ENCODE peak calls at places on chromosomes 2 and 18, in six cellular contexts. One of them, this sample, is unnamed. For H3K4me1, the result is how much of the 10 kb centered on the place peaks cover.

GRCh38 chr18:79851489-79851888 is 53.8 kb downstream of the KCNG2 start:
- DNase-seq in A549: no peak
- DNase-seq in heart left ventricle: no peak
- DNase-seq in left ventricle myocardium inferior: no peak
- DNase-seq in right cardiac atrium: no peak
- DNase-seq in PC-9: no peak
- DNase-seq in this sample: no peak

GRCh38 chr2:160207804-160208661 is 8.0 kb upstream of the ITGB6 start:
- DNase-seq in heart left ventricle: peak
- DNase-seq in right cardiac atrium: peak
- DNase-seq in A549: peak
- DNase-seq in PC-9: peak
- DNase-seq in left ventricle myocardium inferior: peak
- DNase-seq in this sample: no peak

GRCh38 chr2:63681896-63682295 is 93.1 kb downstream of the MDH1 start:
- DNase-seq in left ventricle myocardium inferior: no peak
- DNase-seq in right cardiac atrium: no peak
- DNase-seq in PC-9: no peak
- DNase-seq in heart left ventricle: no peak
- DNase-seq in A549: no peak
- DNase-seq in this sample: no peak

GRCh38 chr2:215604631-215605030 is 168.8 kb upstream of the FN1 start:
- DNase-seq in A549: no peak
- DNase-seq in PC-9: no peak
- DNase-seq in heart left ventricle: no peak
- DNase-seq in left ventricle myocardium inferior: no peak
- DNase-seq in right cardiac atrium: no peak
- DNase-seq in this sample: no peak

GRCh38 chr2:113211226-113212105 is 37.7 kb downstream of the PSD4 start:
- DNase-seq in left ventricle myocardium inferior: no peak
- DNase-seq in right cardiac atrium: peak
- DNase-seq in PC-9: peak
- DNase-seq in A549: peak
- DNase-seq in heart left ventricle: peak
- DNase-seq in this sample: peak

GRCh38 chr2:85601771-85602475 is 575 bp downstream of the TMEM150A start:
- DNase-seq in A549: no peak
- DNase-seq in heart left ventricle: peak
- DNase-seq in PC-9: no peak
- DNase-seq in left ventricle myocardium inferior: peak
- DNase-seq in right cardiac atrium: peak
- DNase-seq in this sample: no peak

GRCh38 chr18:25464211-25464610 is 112.2 kb upstream of the ZNF521 start:
- DNase-seq in A549: no peak
- DNase-seq in heart left ventricle: no peak
- DNase-seq in right cardiac atrium: no peak
- DNase-seq in left ventricle myocardium inferior: no peak
- DNase-seq in PC-9: no peak
- DNase-seq in this sample: no peak

GRCh38 chr2:238143239-238143951 is 4.9 kb downstream of the KLHL30 start:
- DNase-seq in A549: peak
- DNase-seq in PC-9: peak
- DNase-seq in right cardiac atrium: peak
- DNase-seq in heart left ventricle: peak
- DNase-seq in left ventricle myocardium inferior: peak
- DNase-seq in this sample: no peak

GRCh38 chr2:63846487-63846886 is 4.8 kb downstream of the UGP2 start:
- DNase-seq in right cardiac atrium: no peak
- DNase-seq in A549: no peak
- DNase-seq in left ventricle myocardium inferior: no peak
- DNase-seq in heart left ventricle: no peak
- DNase-seq in PC-9: no peak
- DNase-seq in this sample: no peak

GRCh38 chr2:98702127-98702802 is 28.7 kb downstream of the MGAT4A start:
- DNase-seq in right cardiac atrium: no peak
- DNase-seq in heart left ventricle: peak
- DNase-seq in left ventricle myocardium inferior: peak
- DNase-seq in A549: no peak
- DNase-seq in PC-9: no peak
- DNase-seq in this sample: peak

GRCh38 chr18:30142248-30142647 is 900.3 kb downstream of the DSC3 start:
- DNase-seq in heart left ventricle: no peak
- DNase-seq in A549: no peak
- DNase-seq in right cardiac atrium: no peak
- DNase-seq in left ventricle myocardium inferior: no peak
- DNase-seq in PC-9: no peak
- DNase-seq in this sample: no peak

GRCh38 chr2:136323212-136323611 is 205.3 kb upstream of the CXCR4 start:
- DNase-seq in heart left ventricle: no peak
- DNase-seq in PC-9: no peak
- DNase-seq in right cardiac atrium: no peak
- DNase-seq in left ventricle myocardium inferior: no peak
- DNase-seq in A549: no peak
- DNase-seq in this sample: no peak

GRCh38 chr18:23609390-23610008 is 23.2 kb upstream of the NPC1 start:
- DNase-seq in heart left ventricle: no peak
- DNase-seq in A549: no peak
- DNase-seq in PC-9: peak
- DNase-seq in left ventricle myocardium inferior: no peak
- DNase-seq in right cardiac atrium: no peak
- DNase-seq in this sample: no peak

GRCh38 chr2:172288603-172289002 is 138.8 kb upstream of the ITGA6 start:
- DNase-seq in PC-9: peak
- DNase-seq in heart left ventricle: no peak
- DNase-seq in right cardiac atrium: no peak
- DNase-seq in A549: no peak
- DNase-seq in left ventricle myocardium inferior: no peak
- DNase-seq in this sample: no peak

GRCh38 chr2:172179045-172179742 is 76.5 kb upstream of the DLX2 start:
- DNase-seq in left ventricle myocardium inferior: no peak
- DNase-seq in PC-9: peak
- DNase-seq in heart left ventricle: no peak
- DNase-seq in A549: no peak
- DNase-seq in right cardiac atrium: no peak
- DNase-seq in this sample: no peak

GRCh38 chr2:55718165-55719008 is 24.7 kb upstream of the PNPT1 start:
- DNase-seq in left ventricle myocardium inferior: no peak
- DNase-seq in right cardiac atrium: no peak
- DNase-seq in heart left ventricle: peak
- DNase-seq in A549: peak
- DNase-seq in PC-9: peak
- DNase-seq in this sample: peak

GRCh38 chr18:59024829-59025228 is 114.9 kb upstream of the SEC11C start:
- DNase-seq in A549: no peak
- DNase-seq in right cardiac atrium: peak
- DNase-seq in PC-9: no peak
- DNase-seq in heart left ventricle: no peak
- DNase-seq in left ventricle myocardium inferior: no peak
- DNase-seq in this sample: no peak

GRCh38 chr2:7031424-7032245 is 114.4 kb downstream of the RNF144A start:
- DNase-seq in heart left ventricle: no peak
- DNase-seq in left ventricle myocardium inferior: no peak
- DNase-seq in A549: no peak
- DNase-seq in right cardiac atrium: no peak
- DNase-seq in PC-9: peak
- DNase-seq in this sample: peak

GRCh38 chr2:10375570-10376266 is 72.4 kb downstream of the ODC1 start:
- DNase-seq in PC-9: no peak
- DNase-seq in right cardiac atrium: no peak
- DNase-seq in left ventricle myocardium inferior: no peak
- DNase-seq in A549: no peak
- DNase-seq in heart left ventricle: no peak
- DNase-seq in this sample: no peak

GRCh38 chr2:14773696-14774095 is 141.2 kb downstream of the LRATD1 start:
- DNase-seq in A549: no peak
- DNase-seq in heart left ventricle: no peak
- DNase-seq in left ventricle myocardium inferior: no peak
- DNase-seq in PC-9: no peak
- DNase-seq in right cardiac atrium: no peak
- DNase-seq in this sample: no peak

DNA sequence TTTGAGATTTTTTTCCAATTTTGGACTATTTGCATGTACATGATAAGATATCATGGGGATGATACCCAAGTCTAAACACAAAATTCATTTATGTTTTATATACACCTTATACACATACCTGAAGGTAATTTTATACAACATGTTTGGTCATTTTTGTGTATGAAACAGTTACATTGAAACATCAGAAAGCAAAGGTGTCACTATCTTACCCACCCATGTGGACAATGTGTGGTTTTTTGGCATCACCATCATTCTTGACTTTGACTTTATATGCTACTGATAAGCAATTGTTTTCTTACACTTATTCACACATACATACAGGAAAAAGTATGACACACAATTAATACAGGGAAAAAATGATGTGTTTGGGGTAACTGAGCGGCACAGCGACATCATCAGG is 51.0 kb upstream of the ACVR1 start:
- DNase-seq in A549: no peak
- DNase-seq in left ventricle myocardium inferior: no peak
- DNase-seq in PC-9: no peak
- DNase-seq in right cardiac atrium: no peak
- DNase-seq in heart left ventricle: no peak
- DNase-seq in this sample: no peak
- H3K4me1 ChIP-seq in A549: under half
- H3K4me1 ChIP-seq in left ventricle myocardium inferior: under half
- H3K4me1 ChIP-seq in PC-9: under half
- H3K4me1 ChIP-seq in right cardiac atrium: under half
- H3K4me1 ChIP-seq in heart left ventricle: under half
- H3K4me1 ChIP-seq in this sample: under half

GRCh38 chr18:36672437-36673344 is 156.1 kb downstream of the TPGS2 start:
- DNase-seq in heart left ventricle: peak
- DNase-seq in PC-9: no peak
- DNase-seq in left ventricle myocardium inferior: no peak
- DNase-seq in right cardiac atrium: peak
- DNase-seq in A549: no peak
- DNase-seq in this sample: no peak
- H3K4me3 ChIP-seq in heart left ventricle: peak
- H3K4me3 ChIP-seq in PC-9: peak
- H3K4me3 ChIP-seq in left ventricle myocardium inferior: peak
- H3K4me3 ChIP-seq in right cardiac atrium: peak
- H3K4me3 ChIP-seq in A549: peak
- H3K4me3 ChIP-seq in this sample: no peak

DNA sequence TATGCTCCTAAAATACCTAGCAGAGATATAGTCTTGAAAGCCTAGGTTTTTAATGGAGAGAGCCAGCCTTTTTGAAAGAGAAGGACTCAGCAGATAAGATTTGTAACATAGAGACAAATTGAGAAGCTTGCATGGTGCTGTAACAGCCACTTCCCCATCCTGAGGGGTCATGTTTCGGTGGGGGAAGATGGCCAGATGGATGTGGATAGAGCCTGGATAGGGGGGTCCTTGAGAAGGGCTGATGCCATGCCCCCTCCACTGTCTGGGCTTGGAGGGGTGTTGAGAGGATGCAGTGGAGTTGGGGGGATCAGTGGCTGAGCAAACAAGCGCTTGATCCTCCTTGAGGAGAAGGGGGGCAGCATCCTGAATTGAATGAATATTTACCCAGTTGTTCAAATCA is 178.0 kb upstream of the HS6ST1 start:
- DNase-seq in heart left ventricle: peak
- DNase-seq in A549: no peak
- DNase-seq in left ventricle myocardium inferior: no peak
- DNase-seq in right cardiac atrium: no peak
- DNase-seq in PC-9: no peak
- DNase-seq in this sample: no peak
- H3K4me1 ChIP-seq in heart left ventricle: under half
- H3K4me1 ChIP-seq in A549: under half
- H3K4me1 ChIP-seq in left ventricle myocardium inferior: under half
- H3K4me1 ChIP-seq in right cardiac atrium: under half
- H3K4me1 ChIP-seq in PC-9: under half
- H3K4me1 ChIP-seq in this sample: under half

GRCh38 chr2:241010531-241011295 is 12.3 kb downstream of the SNED1 start:
- DNase-seq in PC-9: no peak
- DNase-seq in left ventricle myocardium inferior: no peak
- DNase-seq in heart left ventricle: no peak
- DNase-seq in A549: no peak
- DNase-seq in right cardiac atrium: no peak
- DNase-seq in this sample: no peak

GRCh38 chr2:241011296-241011600 is 12.8 kb downstream of the SNED1 start:
- DNase-seq in A549: no peak
- DNase-seq in left ventricle myocardium inferior: no peak
- DNase-seq in heart left ventricle: no peak
- DNase-seq in PC-9: no peak
- DNase-seq in right cardiac atrium: no peak
- DNase-seq in this sample: no peak

GRCh38 chr2:241009191-241009590 is 10.8 kb downstream of the SNED1 start:
- DNase-seq in PC-9: no peak
- DNase-seq in heart left ventricle: no peak
- DNase-seq in left ventricle myocardium inferior: no peak
- DNase-seq in A549: no peak
- DNase-seq in right cardiac atrium: no peak
- DNase-seq in this sample: peak

GRCh38 chr2:241008711-241009121 is 10.3 kb downstream of the SNED1 start:
- DNase-seq in right cardiac atrium: no peak
- DNase-seq in heart left ventricle: no peak
- DNase-seq in A549: no peak
- DNase-seq in left ventricle myocardium inferior: no peak
- DNase-seq in PC-9: no peak
- DNase-seq in this sample: no peak

DNA sequence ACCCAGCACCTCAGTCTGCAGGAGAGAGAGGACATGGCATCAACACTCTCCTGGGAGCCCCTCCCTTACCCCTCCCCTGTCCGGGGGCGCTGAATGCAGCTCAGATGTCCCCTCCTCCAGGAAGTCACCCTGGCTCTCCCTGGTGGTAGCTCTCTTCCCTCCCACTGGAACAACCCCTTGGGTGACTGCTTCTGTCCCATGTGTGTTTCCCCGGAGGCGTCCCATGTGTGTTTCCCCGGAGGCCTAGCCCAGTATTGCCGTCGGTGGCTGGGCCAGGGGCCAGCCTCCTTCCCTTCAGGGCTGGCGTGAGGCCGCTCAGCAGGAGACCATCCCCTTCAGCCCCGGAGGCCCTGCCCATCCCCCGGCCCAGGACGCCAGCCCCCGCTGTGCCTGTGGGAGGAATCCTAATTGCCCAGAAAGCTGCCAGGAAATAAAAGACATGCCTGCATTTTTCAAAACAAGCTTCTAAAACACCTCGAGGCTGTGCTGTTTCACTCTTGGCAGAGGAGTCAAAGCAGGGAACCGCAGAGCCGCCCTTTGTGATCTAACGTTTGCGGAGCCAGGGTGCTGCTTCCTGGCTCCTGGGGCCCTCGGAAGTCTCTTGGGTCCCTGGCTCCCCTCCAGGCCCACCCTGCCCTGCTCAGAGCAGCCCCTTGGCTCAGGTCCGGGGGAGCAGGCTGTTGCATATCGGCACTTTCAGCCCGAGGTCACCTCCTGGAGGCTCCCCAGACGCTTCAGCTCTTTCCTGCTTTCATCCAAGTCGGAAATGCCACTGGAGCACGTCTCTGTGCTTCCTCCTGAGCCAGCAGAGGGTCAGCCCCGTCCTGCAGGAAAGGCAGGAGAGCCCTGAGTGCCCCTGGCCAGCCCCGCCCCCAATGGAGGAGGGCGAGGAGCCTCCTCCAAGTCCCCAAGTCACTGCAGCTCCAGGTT is 11.4 kb downstream of the SNED1 start:
- DNase-seq in PC-9: peak
- DNase-seq in heart left ventricle: no peak
- DNase-seq in left ventricle myocardium inferior: no peak
- DNase-seq in right cardiac atrium: peak
- DNase-seq in A549: no peak
- DNase-seq in this sample: no peak
- H3K4me3 ChIP-seq in PC-9: peak
- H3K4me3 ChIP-seq in heart left ventricle: peak
- H3K4me3 ChIP-seq in left ventricle myocardium inferior: peak
- H3K4me3 ChIP-seq in right cardiac atrium: peak
- H3K4me3 ChIP-seq in A549: no peak
- H3K4me3 ChIP-seq in this sample: no peak

This sample was measured in Caco-2.